ENCODE peak calls at places on chromosomes 4 and X, in four cellular contexts. One of them, this sample, is unnamed.

GRCh38 chr4:47068986-47069385 is 37.6 kb downstream of the GABRB1 start:
- DNase-seq in AG04449: no peak
- DNase-seq in endodermal cell: no peak
- DNase-seq in endothelial cell: no peak
- DNase-seq in this sample: no peak

GRCh38 chr4:38723726-38724506 is 58.9 kb downstream of the TLR10 start:
- DNase-seq in AG04449: no peak
- DNase-seq in endodermal cell: peak; percentile 78
- DNase-seq in endothelial cell: no peak
- DNase-seq in this sample: no peak

GRCh38 chrX:153644356-153645125 is 2.5 kb upstream of the DUSP9 start:
- DNase-seq in AG04449: no peak
- DNase-seq in endodermal cell: peak; percentile 71
- DNase-seq in endothelial cell: no peak
- DNase-seq in this sample: no peak

GRCh38 chr4:135316266-135316779 is 1114.7 kb upstream of the PABPC4L start:
- DNase-seq in AG04449: no peak
- DNase-seq in endodermal cell: no peak
- DNase-seq in endothelial cell: no peak
- DNase-seq in this sample: no peak

GRCh38 chr4:168558587-168558986 is 61.7 kb downstream of the PALLD start:
- DNase-seq in AG04449: no peak
- DNase-seq in endodermal cell: no peak
- DNase-seq in endothelial cell: no peak
- DNase-seq in this sample: no peak

GRCh38 chrX:80648023-80648422 is 161.7 kb downstream of the BRWD3 start:
- DNase-seq in AG04449: no peak
- DNase-seq in endodermal cell: no peak
- DNase-seq in endothelial cell: no peak
- DNase-seq in this sample: no peak

GRCh38 chr4:89156515-89156914 is 45.2 kb downstream of the TIGD2 start:
- DNase-seq in AG04449: no peak
- DNase-seq in endodermal cell: no peak
- DNase-seq in endothelial cell: no peak
- DNase-seq in this sample: no peak

GRCh38 chrX:108313662-108314061 is 124.6 kb downstream of the COL4A6 start:
- DNase-seq in AG04449: no peak
- DNase-seq in endodermal cell: no peak
- DNase-seq in endothelial cell: no peak
- DNase-seq in this sample: no peak

GRCh38 chrX:2902841-2903240 is 26.3 kb downstream of the ARSD start:
- DNase-seq in AG04449: no peak
- DNase-seq in endodermal cell: no peak
- DNase-seq in endothelial cell: no peak
- DNase-seq in this sample: no peak

GRCh38 chr4:7904942-7905341 is 34.7 kb downstream of the AFAP1 start:
- DNase-seq in AG04449: peak; percentile 83
- DNase-seq in endodermal cell: no peak
- DNase-seq in endothelial cell: no peak
- DNase-seq in this sample: no peak

GRCh38 chr4:177485528-177485927 is 43.3 kb upstream of the AGA start:
- DNase-seq in AG04449: no peak
- DNase-seq in endodermal cell: no peak
- DNase-seq in endothelial cell: no peak
- DNase-seq in this sample: no peak

GRCh38 chrX:70769659-70770232 is 138.8 kb downstream of the TEX11 start:
- DNase-seq in AG04449: no peak
- DNase-seq in endodermal cell: no peak
- DNase-seq in endothelial cell: no peak
- DNase-seq in this sample: no peak

GRCh38 chrX:18394477-18394876 is 30.9 kb upstream of the CDKL5 start:
- DNase-seq in AG04449: no peak
- DNase-seq in endodermal cell: no peak
- DNase-seq in endothelial cell: no peak
- DNase-seq in this sample: no peak

GRCh38 chrX:18390941-18391538 is 34.4 kb upstream of the CDKL5 start:
- DNase-seq in AG04449: no peak
- DNase-seq in endodermal cell: peak; percentile 84
- DNase-seq in endothelial cell: peak; percentile 50
- DNase-seq in this sample: no peak

GRCh38 chrX:18389968-18390367 is 35.4 kb upstream of the CDKL5 start:
- DNase-seq in AG04449: no peak
- DNase-seq in endodermal cell: no peak
- DNase-seq in endothelial cell: no peak
- DNase-seq in this sample: no peak
- TF ChIP-seq CTCF in AG04449: no peak
- TF ChIP-seq CTCF in endodermal cell: peak; percentile 63
- TF ChIP-seq CTCF in endothelial cell: no peak
- TF ChIP-seq CTCF in this sample: no peak

GRCh38 chrX:136608295-136608933 is 39.5 kb upstream of the CD40LG start:
- DNase-seq in AG04449: no peak
- DNase-seq in endodermal cell: peak; percentile 68
- DNase-seq in endothelial cell: peak; percentile 3
- DNase-seq in this sample: no peak
- TF ChIP-seq CTCF in AG04449: peak; percentile 4
- TF ChIP-seq CTCF in endodermal cell: peak; percentile 69
- TF ChIP-seq CTCF in endothelial cell: no peak
- TF ChIP-seq CTCF in this sample: peak; percentile 22

GRCh38 chr4:121421594-121421993 is 40.8 kb upstream of the QRFPR start:
- DNase-seq in AG04449: no peak
- DNase-seq in endodermal cell: no peak
- DNase-seq in endothelial cell: no peak
- DNase-seq in this sample: no peak
- TF ChIP-seq CTCF in AG04449: no peak
- TF ChIP-seq CTCF in endodermal cell: peak; percentile 80
- TF ChIP-seq CTCF in endothelial cell: peak; percentile 46
- TF ChIP-seq CTCF in this sample: no peak

GRCh38 chrX:131703646-131704045 is 159.8 kb downstream of the OR13H1 start:
- DNase-seq in AG04449: no peak
- DNase-seq in endodermal cell: no peak
- DNase-seq in endothelial cell: no peak
- DNase-seq in this sample: no peak

GRCh38 chrX:131709553-131709952 is 165.7 kb downstream of the OR13H1 start:
- DNase-seq in AG04449: no peak
- DNase-seq in endodermal cell: no peak
- DNase-seq in endothelial cell: no peak
- DNase-seq in this sample: no peak

GRCh38 chrX:131704136-131704695 is 160.3 kb downstream of the OR13H1 start:
- DNase-seq in AG04449: no peak
- DNase-seq in endodermal cell: no peak
- DNase-seq in endothelial cell: no peak
- DNase-seq in this sample: no peak
- TF ChIP-seq CTCF in AG04449: no peak
- TF ChIP-seq CTCF in endodermal cell: peak; percentile 46
- TF ChIP-seq CTCF in endothelial cell: no peak
- TF ChIP-seq CTCF in this sample: peak; percentile 18

GRCh38 chr4:142719854-142720541 is 126.1 kb downstream of the INPP4B start:
- DNase-seq in AG04449: no peak
- DNase-seq in endodermal cell: no peak
- DNase-seq in endothelial cell: no peak
- DNase-seq in this sample: no peak
- TF ChIP-seq CTCF in AG04449: peak; percentile 21
- TF ChIP-seq CTCF in endodermal cell: peak; percentile 72
- TF ChIP-seq CTCF in endothelial cell: peak; percentile 27
- TF ChIP-seq CTCF in this sample: peak; percentile 40

DNA sequence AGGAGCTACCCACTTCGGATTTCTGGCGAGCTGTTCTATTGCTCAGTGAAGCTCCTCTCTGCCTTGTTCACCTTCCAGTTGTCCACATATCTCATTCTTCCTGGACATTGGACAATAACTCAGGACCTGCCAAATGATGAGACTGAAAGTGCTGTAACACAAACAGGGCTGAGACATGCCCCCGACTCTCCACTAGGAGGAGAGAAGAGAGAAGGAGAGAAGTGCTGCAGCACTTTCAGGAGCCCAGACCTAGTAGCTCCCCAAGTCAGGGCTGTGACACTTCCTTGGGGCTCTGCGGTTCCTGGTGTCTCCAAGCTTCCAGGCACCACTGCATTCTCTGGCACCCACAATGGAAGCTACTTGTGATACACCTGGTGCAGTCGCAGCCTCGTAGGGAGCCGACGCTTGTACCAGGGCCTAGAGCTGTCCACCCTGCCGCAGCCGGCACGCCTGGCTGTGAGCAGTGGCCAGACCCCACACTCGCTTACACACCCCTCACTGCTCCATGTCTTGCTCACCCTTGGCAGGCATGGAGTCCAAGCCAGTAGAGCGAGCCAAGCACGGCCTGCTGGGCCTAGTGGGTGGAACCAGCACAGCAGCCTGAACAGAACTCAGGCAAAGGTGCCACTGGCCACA is 234.9 kb downstream of the TECRL start:
- DNase-seq in AG04449: no peak
- DNase-seq in endodermal cell: peak; percentile 51
- DNase-seq in endothelial cell: no peak
- DNase-seq in this sample: no peak
- TF ChIP-seq CTCF in AG04449: no peak
- TF ChIP-seq CTCF in endodermal cell: peak; percentile 50
- TF ChIP-seq CTCF in endothelial cell: no peak
- TF ChIP-seq CTCF in this sample: no peak

DNA sequence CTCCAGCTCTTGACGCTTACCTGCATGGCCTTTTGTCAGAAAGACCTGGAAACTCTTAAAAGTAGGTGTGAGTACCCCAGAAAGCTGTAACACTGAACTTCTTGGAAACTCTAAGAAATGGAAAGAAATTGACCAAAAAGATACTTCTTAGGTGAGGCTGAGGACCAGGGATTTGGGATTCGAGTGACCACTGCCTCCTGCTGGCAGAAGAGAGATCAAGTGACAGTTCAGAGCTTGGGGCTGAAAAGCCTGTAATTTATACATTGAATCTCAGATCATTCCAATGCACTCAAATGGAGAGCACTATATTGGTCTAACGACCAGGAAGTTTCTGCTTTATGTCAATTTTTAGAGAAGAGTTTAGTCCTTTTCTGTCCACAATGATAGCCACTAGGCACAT is 204.6 kb downstream of the PDGFRA start:
- DNase-seq in AG04449: no peak
- DNase-seq in endodermal cell: peak; percentile 72
- DNase-seq in endothelial cell: peak; percentile 18
- DNase-seq in this sample: no peak
- TF ChIP-seq CTCF in AG04449: peak; percentile 10
- TF ChIP-seq CTCF in endodermal cell: peak; percentile 87
- TF ChIP-seq CTCF in endothelial cell: peak; percentile 63
- TF ChIP-seq CTCF in this sample: peak; percentile 18

GRCh38 chr4:110587666-110588285 is 35.1 kb downstream of the PITX2 start:
- DNase-seq in AG04449: no peak
- DNase-seq in endodermal cell: peak; percentile 49
- DNase-seq in endothelial cell: no peak
- DNase-seq in this sample: no peak

GRCh38 chr4:110589297-110589696 is 33.6 kb downstream of the PITX2 start:
- DNase-seq in AG04449: no peak
- DNase-seq in endodermal cell: no peak
- DNase-seq in endothelial cell: no peak
- DNase-seq in this sample: no peak

GRCh38 chr4:110586137-110586850 is 36.6 kb downstream of the PITX2 start:
- DNase-seq in AG04449: peak; percentile 44
- DNase-seq in endodermal cell: no peak
- DNase-seq in endothelial cell: no peak
- DNase-seq in this sample: no peak
- TF ChIP-seq CTCF in AG04449: peak; percentile 25
- TF ChIP-seq CTCF in endodermal cell: peak; percentile 74
- TF ChIP-seq CTCF in endothelial cell: no peak
- TF ChIP-seq CTCF in this sample: peak; percentile 51

GRCh38 chr4:128583753-128584712 is 225.5 kb upstream of the JADE1 start:
- DNase-seq in AG04449: no peak
- DNase-seq in endodermal cell: no peak
- DNase-seq in endothelial cell: no peak
- DNase-seq in this sample: no peak
- TF ChIP-seq CTCF in AG04449: no peak
- TF ChIP-seq CTCF in endodermal cell: peak; percentile 38
- TF ChIP-seq CTCF in endothelial cell: no peak
- TF ChIP-seq CTCF in this sample: no peak

DNA sequence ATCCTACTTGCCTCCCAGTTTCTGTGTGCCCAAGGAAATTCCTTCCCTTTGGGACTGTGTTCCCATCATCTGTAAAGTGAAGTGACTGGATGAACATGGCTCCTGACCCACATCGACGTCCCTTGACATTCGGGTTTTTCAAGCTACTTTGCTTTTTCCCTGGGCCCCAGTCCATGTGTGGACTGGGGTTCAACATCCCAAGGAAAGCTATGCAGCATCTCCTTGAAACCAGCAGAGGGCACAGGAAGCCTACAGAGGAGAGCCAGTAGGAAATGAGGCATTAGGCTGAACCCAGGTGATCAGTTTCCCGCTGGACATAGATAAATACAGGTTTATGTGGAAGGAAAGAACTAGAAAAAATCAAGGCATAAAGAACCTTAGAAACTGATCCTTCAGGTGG is 145.1 kb upstream of the ARHGEF9 start:
- DNase-seq in AG04449: no peak
- DNase-seq in endodermal cell: peak; percentile 54
- DNase-seq in endothelial cell: peak; percentile 7
- DNase-seq in this sample: no peak
- TF ChIP-seq CTCF in AG04449: peak; percentile 3
- TF ChIP-seq CTCF in endodermal cell: peak; percentile 77
- TF ChIP-seq CTCF in endothelial cell: peak; percentile 26
- TF ChIP-seq CTCF in this sample: no peak

This sample was measured in left lung.